ENCODE peak calls at places on chromosomes 16 and 17, in four cellular contexts. One of them, this sample, is unnamed. For H3K27me3 and H3K4me1, the result is how much of the 10 kb centered on the place peaks cover.

GRCh38 chr16:86549076-86549892 is 5.8 kb downstream of the MTHFSD start:
- DNase-seq in hepatocyte: no peak
- DNase-seq in cardiac muscle cell: no peak
- DNase-seq in psoas muscle: no peak
- DNase-seq in this sample: no peak

GRCh38 chr16:9297437-9298113 is 206.1 kb downstream of the HAPSTR1 start:
- DNase-seq in hepatocyte: peak
- DNase-seq in cardiac muscle cell: no peak
- DNase-seq in psoas muscle: peak
- DNase-seq in this sample: peak

GRCh38 chr16:28556914-28557320 is 3.2 kb downstream of the SGF29 start:
- DNase-seq in hepatocyte: no peak
- DNase-seq in cardiac muscle cell: no peak
- DNase-seq in psoas muscle: no peak
- DNase-seq in this sample: no peak

GRCh38 chr16:14018848-14019247 is 52.3 kb upstream of the MRTFB start:
- DNase-seq in hepatocyte: no peak
- DNase-seq in cardiac muscle cell: no peak
- DNase-seq in psoas muscle: no peak
- DNase-seq in this sample: no peak

GRCh38 chr16:9105189-9105588 is 13.7 kb downstream of the HAPSTR1 start:
- DNase-seq in hepatocyte: no peak
- DNase-seq in cardiac muscle cell: no peak
- DNase-seq in psoas muscle: no peak
- DNase-seq in this sample: no peak

GRCh38 chr17:75345514-75346167 is 56.4 kb upstream of the SLC25A19 start:
- DNase-seq in hepatocyte: no peak
- DNase-seq in cardiac muscle cell: no peak
- DNase-seq in psoas muscle: no peak
- DNase-seq in this sample: no peak

GRCh38 chr17:71237903-71238538 is 882.8 kb upstream of the SOX9 start:
- DNase-seq in hepatocyte: peak
- DNase-seq in cardiac muscle cell: peak
- DNase-seq in psoas muscle: no peak
- DNase-seq in this sample: no peak

GRCh38 chr16:11057696-11058345 is 113.5 kb downstream of the CLEC16A start:
- DNase-seq in hepatocyte: no peak
- DNase-seq in cardiac muscle cell: no peak
- DNase-seq in psoas muscle: no peak
- DNase-seq in this sample: peak

GRCh38 chr16:19227643-19228042 is 57.9 kb upstream of the CLEC19A start:
- DNase-seq in hepatocyte: no peak
- DNase-seq in cardiac muscle cell: no peak
- DNase-seq in psoas muscle: no peak
- DNase-seq in this sample: no peak

GRCh38 chr16:58331024-58331707 is 36.3 kb upstream of the PRSS54 start:
- DNase-seq in hepatocyte: peak
- DNase-seq in cardiac muscle cell: no peak
- DNase-seq in psoas muscle: no peak
- DNase-seq in this sample: no peak

GRCh38 chr16:49465661-49466528 is 92.3 kb downstream of the C16orf78 start:
- DNase-seq in hepatocyte: no peak
- DNase-seq in cardiac muscle cell: no peak
- DNase-seq in psoas muscle: no peak
- DNase-seq in this sample: no peak

DNA sequence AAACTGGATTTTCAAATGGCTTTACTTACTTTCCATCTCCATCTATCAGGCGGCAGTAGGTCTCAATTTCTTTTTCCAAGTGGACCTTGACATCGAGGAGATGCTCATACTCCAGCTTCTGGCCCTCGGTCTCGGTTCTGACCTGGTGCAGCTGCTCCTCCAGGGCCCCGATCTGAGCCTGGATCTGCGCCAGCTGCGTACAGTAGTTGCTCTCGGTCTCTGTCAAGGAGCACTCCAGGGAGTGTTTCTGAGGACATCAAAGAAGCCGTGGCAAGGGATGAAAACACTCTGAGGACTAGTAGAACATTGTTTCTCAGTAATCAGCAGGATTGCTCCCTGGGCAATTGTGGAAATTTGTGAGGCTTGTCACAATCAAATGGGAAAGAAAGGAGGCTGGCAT is 6.0 kb downstream of the KRT28 start:
- DNase-seq in hepatocyte: no peak
- DNase-seq in cardiac muscle cell: no peak
- DNase-seq in psoas muscle: no peak
- DNase-seq in this sample: no peak
- H3K27me3 ChIP-seq in hepatocyte: under half
- H3K27me3 ChIP-seq in cardiac muscle cell: under half
- H3K27me3 ChIP-seq in psoas muscle: under half
- H3K27me3 ChIP-seq in this sample: under half

DNA sequence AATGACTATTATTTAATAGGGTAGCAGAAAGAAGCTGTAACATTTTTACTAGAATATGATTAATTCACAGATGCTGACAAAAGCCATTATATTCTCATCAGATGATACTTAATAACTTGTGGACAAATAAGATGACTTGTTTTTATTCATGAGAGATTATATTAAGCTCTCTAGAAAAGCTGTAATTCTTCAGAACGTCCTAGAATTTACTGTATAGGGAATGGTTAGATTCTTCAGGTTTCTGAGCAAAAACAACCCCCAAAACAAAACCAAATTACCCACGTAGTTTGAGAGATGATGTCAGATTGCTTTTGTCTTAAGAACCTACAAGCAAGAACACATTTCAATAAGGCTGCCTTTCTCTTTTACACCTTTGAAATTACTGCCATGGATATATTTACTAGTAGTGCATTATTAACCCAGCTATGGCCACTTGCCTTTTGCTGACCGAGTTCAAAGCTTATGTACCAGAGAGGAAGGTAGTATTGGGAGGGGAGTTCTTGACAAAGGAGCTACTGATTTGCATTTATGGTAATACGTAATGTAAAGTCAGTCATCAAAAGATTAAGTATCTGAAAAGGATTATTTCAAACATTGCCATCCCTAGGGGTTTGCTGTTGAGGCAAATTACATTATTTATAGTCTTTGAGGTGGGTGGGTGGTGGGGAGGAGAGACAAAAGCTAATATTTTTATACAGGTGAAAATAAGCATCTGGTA is 51.7 kb downstream of the NLK start:
- DNase-seq in hepatocyte: no peak
- DNase-seq in cardiac muscle cell: no peak
- DNase-seq in psoas muscle: no peak
- DNase-seq in this sample: no peak
- H3K4me1 ChIP-seq in hepatocyte: under half
- H3K4me1 ChIP-seq in cardiac muscle cell: under half
- H3K4me1 ChIP-seq in psoas muscle: under half
- H3K4me1 ChIP-seq in this sample: under half

GRCh38 chr16:3347586-3347985 is 8.1 kb upstream of the OR2C1 start:
- DNase-seq in hepatocyte: no peak
- DNase-seq in cardiac muscle cell: no peak
- DNase-seq in psoas muscle: no peak
- DNase-seq in this sample: no peak
- H3K27me3 ChIP-seq in hepatocyte: under half
- H3K27me3 ChIP-seq in cardiac muscle cell: under half
- H3K27me3 ChIP-seq in psoas muscle: under half
- H3K27me3 ChIP-seq in this sample: under half

GRCh38 chr16:68448360-68448970 is at the start of gene SMPD3:
- DNase-seq in hepatocyte: peak
- DNase-seq in cardiac muscle cell: peak
- DNase-seq in psoas muscle: peak
- DNase-seq in this sample: peak
- H3K4me1 ChIP-seq in hepatocyte: under half
- H3K4me1 ChIP-seq in cardiac muscle cell: under half
- H3K4me1 ChIP-seq in psoas muscle: under half
- H3K4me1 ChIP-seq in this sample: under half

GRCh38 chr17:5693821-5694220 is 109.5 kb upstream of the NLRP1 start:
- DNase-seq in hepatocyte: no peak
- DNase-seq in cardiac muscle cell: no peak
- DNase-seq in psoas muscle: no peak
- DNase-seq in this sample: no peak
- H3K27me3 ChIP-seq in hepatocyte: under half
- H3K27me3 ChIP-seq in cardiac muscle cell: under half
- H3K27me3 ChIP-seq in psoas muscle: under half
- H3K27me3 ChIP-seq in this sample: under half

DNA sequence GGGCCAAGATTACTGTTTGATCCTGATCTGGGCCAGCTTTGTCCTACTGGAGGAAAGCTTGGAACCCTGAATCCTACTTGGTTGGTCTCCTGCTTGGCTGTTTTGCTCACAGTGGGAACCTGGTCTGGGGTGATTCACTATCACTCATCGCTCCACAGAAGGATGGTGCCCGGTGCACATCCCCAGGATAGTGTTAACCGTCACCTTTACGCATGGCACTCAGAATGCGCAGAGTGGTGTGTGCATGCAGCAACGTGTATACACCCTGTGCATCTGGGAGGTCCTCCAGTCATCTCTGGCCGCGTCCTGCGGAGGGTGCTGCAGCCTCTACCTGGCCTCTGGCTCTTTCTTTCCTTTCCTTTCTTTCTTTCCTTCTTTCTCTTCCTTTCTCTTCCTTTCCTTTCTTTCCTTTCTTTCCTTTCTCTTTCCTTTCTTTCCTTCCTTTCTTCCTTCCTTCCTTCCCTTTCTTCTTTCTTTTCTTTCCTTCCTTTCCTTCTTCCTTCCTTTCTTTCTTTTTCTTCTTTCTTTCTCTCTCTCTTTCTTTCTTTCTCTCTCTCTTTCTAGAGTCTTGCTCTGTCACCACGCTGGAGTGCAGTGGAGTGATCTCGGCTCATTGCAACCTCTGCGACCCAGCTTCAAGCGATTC is 13.1 kb downstream of the SOCS3 start:
- DNase-seq in hepatocyte: no peak
- DNase-seq in cardiac muscle cell: no peak
- DNase-seq in psoas muscle: no peak
- DNase-seq in this sample: no peak
- H3K4me1 ChIP-seq in hepatocyte: under half
- H3K4me1 ChIP-seq in cardiac muscle cell: under half
- H3K4me1 ChIP-seq in psoas muscle: half or more
- H3K4me1 ChIP-seq in this sample: under half

DNA sequence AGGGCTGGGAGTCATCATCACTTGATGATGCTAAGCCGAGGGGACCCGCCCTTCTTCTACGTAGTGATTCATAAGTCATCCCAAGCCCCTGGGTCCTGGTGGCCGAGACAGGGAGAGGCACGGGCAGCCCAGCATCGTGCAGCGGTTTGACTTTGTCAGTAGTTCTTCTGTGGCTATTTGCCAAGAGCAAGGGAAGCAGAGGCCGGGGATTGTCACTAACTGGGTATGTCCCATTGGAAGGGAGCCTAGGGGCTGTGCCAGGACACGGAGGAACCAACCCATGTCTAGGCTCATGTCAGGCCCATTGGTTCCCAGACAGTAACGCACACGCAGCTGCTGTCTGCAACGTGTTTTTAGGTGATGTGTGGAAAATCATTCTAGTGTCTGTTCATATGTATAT is 58.5 kb downstream of the ATP2C2 start:
- DNase-seq in hepatocyte: no peak
- DNase-seq in cardiac muscle cell: no peak
- DNase-seq in psoas muscle: no peak
- DNase-seq in this sample: no peak
- H3K27me3 ChIP-seq in hepatocyte: under half
- H3K27me3 ChIP-seq in cardiac muscle cell: under half
- H3K27me3 ChIP-seq in psoas muscle: under half
- H3K27me3 ChIP-seq in this sample: under half

GRCh38 chr17:17300624-17301568 is 2.3 kb upstream of the NT5M start:
- DNase-seq in hepatocyte: peak
- DNase-seq in cardiac muscle cell: peak
- DNase-seq in psoas muscle: peak
- DNase-seq in this sample: peak
- H3K4me1 ChIP-seq in hepatocyte: under half
- H3K4me1 ChIP-seq in cardiac muscle cell: under half
- H3K4me1 ChIP-seq in psoas muscle: under half
- H3K4me1 ChIP-seq in this sample: under half

DNA sequence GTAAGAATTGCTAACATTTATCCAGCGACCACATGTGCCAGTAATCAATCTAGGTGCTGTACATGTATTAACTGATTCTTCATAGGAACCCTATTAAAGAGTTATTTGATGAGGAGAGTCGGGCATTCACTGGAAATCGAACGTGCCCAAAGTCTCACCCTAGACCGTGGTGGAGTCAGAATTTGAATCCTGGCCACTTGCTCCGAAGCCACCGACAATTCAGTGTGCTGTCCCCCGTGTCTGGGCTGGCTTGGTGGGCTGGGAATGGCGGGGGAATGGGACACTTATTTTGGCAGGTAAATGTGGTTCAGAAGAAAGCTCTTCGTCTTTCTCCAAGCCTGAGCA is 707 bp upstream of the KSR1 start:
- DNase-seq in hepatocyte: no peak
- DNase-seq in cardiac muscle cell: no peak
- DNase-seq in psoas muscle: no peak
- DNase-seq in this sample: no peak
- H3K27me3 ChIP-seq in hepatocyte: under half
- H3K27me3 ChIP-seq in cardiac muscle cell: under half
- H3K27me3 ChIP-seq in psoas muscle: under half
- H3K27me3 ChIP-seq in this sample: under half

GRCh38 chr16:2716948-2717347 is 3.1 kb downstream of the PRSS27 start:
- DNase-seq in hepatocyte: no peak
- DNase-seq in cardiac muscle cell: no peak
- DNase-seq in psoas muscle: no peak
- DNase-seq in this sample: no peak

GRCh38 chr16:2715064-2715463 is 5.0 kb downstream of the PRSS27 start:
- DNase-seq in hepatocyte: no peak
- DNase-seq in cardiac muscle cell: no peak
- DNase-seq in psoas muscle: no peak
- DNase-seq in this sample: no peak

GRCh38 chr16:2716101-2716885 is 3.7 kb downstream of the PRSS27 start:
- DNase-seq in hepatocyte: no peak
- DNase-seq in cardiac muscle cell: no peak
- DNase-seq in psoas muscle: no peak
- DNase-seq in this sample: no peak

GRCh38 chr16:2713985-2714774 is 5.8 kb downstream of the PRSS27 start:
- DNase-seq in hepatocyte: no peak
- DNase-seq in cardiac muscle cell: no peak
- DNase-seq in psoas muscle: no peak
- DNase-seq in this sample: no peak

GRCh38 chr16:2715519-2715918 is 4.5 kb downstream of the PRSS27 start:
- DNase-seq in hepatocyte: peak
- DNase-seq in cardiac muscle cell: peak
- DNase-seq in psoas muscle: peak
- DNase-seq in this sample: peak
- H3K4me1 ChIP-seq in hepatocyte: under half
- H3K4me1 ChIP-seq in cardiac muscle cell: under half
- H3K4me1 ChIP-seq in psoas muscle: under half
- H3K4me1 ChIP-seq in this sample: under half